ENCODE peak calls at places on chromosomes 16 and 17, in nine cellular contexts. One of them, this sample, is unnamed.

GRCh38 chr17:3845361-3845753 is 689 bp downstream of the NCBP3 start:
- DNase-seq in neuronal stem cell: no peak
- DNase-seq in Right ventricle myocardium superior: no peak
- DNase-seq in transverse colon: peak
- DNase-seq in Caki2: peak
- DNase-seq in Kasumi-1: no peak
- DNase-seq in smooth muscle cell of the brain vasculature: no peak
- DNase-seq in central memory CD4-positive, alpha-beta T cell: no peak
- DNase-seq in stimulated activated CD4-positive, alpha-beta T cell treated with anti-CD3 and anti-CD28 coated beads, Interleukin-1b, Interleukin-23, amount 100 ng/mL, for 24 hours: peak
- DNase-seq in this sample: no peak

GRCh38 chr17:43986225-43986981 is 18.0 kb upstream of the NAGS start:
- DNase-seq in central memory CD4-positive, alpha-beta T cell: no peak
- DNase-seq in neuronal stem cell: no peak
- DNase-seq in stimulated activated CD4-positive, alpha-beta T cell treated with anti-CD3 and anti-CD28 coated beads, Interleukin-1b, Interleukin-23, amount 100 ng/mL, for 24 hours: no peak
- DNase-seq in Caki2: no peak
- DNase-seq in smooth muscle cell of the brain vasculature: no peak
- DNase-seq in Right ventricle myocardium superior: no peak
- DNase-seq in Kasumi-1: no peak
- DNase-seq in transverse colon: no peak
- DNase-seq in this sample: no peak

GRCh38 chr16:10972108-10972955 is 28.0 kb downstream of the CLEC16A start:
- DNase-seq in stimulated activated CD4-positive, alpha-beta T cell treated with anti-CD3 and anti-CD28 coated beads, Interleukin-1b, Interleukin-23, amount 100 ng/mL, for 24 hours: no peak
- DNase-seq in smooth muscle cell of the brain vasculature: no peak
- DNase-seq in central memory CD4-positive, alpha-beta T cell: no peak
- DNase-seq in transverse colon: no peak
- DNase-seq in Caki2: no peak
- DNase-seq in Kasumi-1: no peak
- DNase-seq in Right ventricle myocardium superior: no peak
- DNase-seq in neuronal stem cell: no peak
- DNase-seq in this sample: no peak

GRCh38 chr17:28765038-28765437 is 21.2 kb downstream of the TRAF4 start:
- DNase-seq in neuronal stem cell: no peak
- DNase-seq in central memory CD4-positive, alpha-beta T cell: no peak
- DNase-seq in transverse colon: no peak
- DNase-seq in Kasumi-1: no peak
- DNase-seq in Right ventricle myocardium superior: no peak
- DNase-seq in stimulated activated CD4-positive, alpha-beta T cell treated with anti-CD3 and anti-CD28 coated beads, Interleukin-1b, Interleukin-23, amount 100 ng/mL, for 24 hours: no peak
- DNase-seq in smooth muscle cell of the brain vasculature: no peak
- DNase-seq in Caki2: no peak
- DNase-seq in this sample: no peak

GRCh38 chr16:81880816-81881215 is 101.7 kb downstream of the PLCG2 start:
- DNase-seq in transverse colon: no peak
- DNase-seq in stimulated activated CD4-positive, alpha-beta T cell treated with anti-CD3 and anti-CD28 coated beads, Interleukin-1b, Interleukin-23, amount 100 ng/mL, for 24 hours: no peak
- DNase-seq in smooth muscle cell of the brain vasculature: no peak
- DNase-seq in Caki2: no peak
- DNase-seq in Kasumi-1: no peak
- DNase-seq in neuronal stem cell: no peak
- DNase-seq in central memory CD4-positive, alpha-beta T cell: no peak
- DNase-seq in Right ventricle myocardium superior: no peak
- DNase-seq in this sample: no peak

GRCh38 chr16:67349172-67349571 is 22.6 kb downstream of the LRRC36 start:
- DNase-seq in stimulated activated CD4-positive, alpha-beta T cell treated with anti-CD3 and anti-CD28 coated beads, Interleukin-1b, Interleukin-23, amount 100 ng/mL, for 24 hours: no peak
- DNase-seq in neuronal stem cell: no peak
- DNase-seq in Caki2: peak
- DNase-seq in central memory CD4-positive, alpha-beta T cell: no peak
- DNase-seq in Kasumi-1: peak
- DNase-seq in transverse colon: no peak
- DNase-seq in Right ventricle myocardium superior: no peak
- DNase-seq in smooth muscle cell of the brain vasculature: no peak
- DNase-seq in this sample: no peak

GRCh38 chr16:49478107-49478506 is 104.5 kb downstream of the C16orf78 start:
- DNase-seq in central memory CD4-positive, alpha-beta T cell: no peak
- DNase-seq in stimulated activated CD4-positive, alpha-beta T cell treated with anti-CD3 and anti-CD28 coated beads, Interleukin-1b, Interleukin-23, amount 100 ng/mL, for 24 hours: no peak
- DNase-seq in Right ventricle myocardium superior: no peak
- DNase-seq in Kasumi-1: no peak
- DNase-seq in Caki2: no peak
- DNase-seq in smooth muscle cell of the brain vasculature: no peak
- DNase-seq in transverse colon: no peak
- DNase-seq in neuronal stem cell: no peak
- DNase-seq in this sample: no peak

GRCh38 chr16:2459647-2460390 is at the start of gene TEDC2:
- DNase-seq in Kasumi-1: peak
- DNase-seq in stimulated activated CD4-positive, alpha-beta T cell treated with anti-CD3 and anti-CD28 coated beads, Interleukin-1b, Interleukin-23, amount 100 ng/mL, for 24 hours: peak
- DNase-seq in Caki2: peak
- DNase-seq in smooth muscle cell of the brain vasculature: peak
- DNase-seq in Right ventricle myocardium superior: peak
- DNase-seq in transverse colon: peak
- DNase-seq in neuronal stem cell: peak
- DNase-seq in central memory CD4-positive, alpha-beta T cell: peak
- DNase-seq in this sample: peak

GRCh38 chr17:27540300-27541105 is 84.3 kb downstream of the KSR1 start:
- DNase-seq in transverse colon: peak
- DNase-seq in neuronal stem cell: no peak
- DNase-seq in stimulated activated CD4-positive, alpha-beta T cell treated with anti-CD3 and anti-CD28 coated beads, Interleukin-1b, Interleukin-23, amount 100 ng/mL, for 24 hours: no peak
- DNase-seq in Kasumi-1: no peak
- DNase-seq in Right ventricle myocardium superior: peak
- DNase-seq in central memory CD4-positive, alpha-beta T cell: no peak
- DNase-seq in smooth muscle cell of the brain vasculature: peak
- DNase-seq in Caki2: peak
- DNase-seq in this sample: no peak

GRCh38 chr16:57187508-57187854 is 1.4 kb downstream of the RSPRY1 start:
- DNase-seq in neuronal stem cell: no peak
- DNase-seq in Kasumi-1: peak
- DNase-seq in Right ventricle myocardium superior: no peak
- DNase-seq in central memory CD4-positive, alpha-beta T cell: peak
- DNase-seq in stimulated activated CD4-positive, alpha-beta T cell treated with anti-CD3 and anti-CD28 coated beads, Interleukin-1b, Interleukin-23, amount 100 ng/mL, for 24 hours: no peak
- DNase-seq in transverse colon: no peak
- DNase-seq in smooth muscle cell of the brain vasculature: no peak
- DNase-seq in Caki2: no peak
- DNase-seq in this sample: no peak

GRCh38 chr16:79834720-79835119 is 234.2 kb upstream of the MAF start:
- DNase-seq in transverse colon: no peak
- DNase-seq in central memory CD4-positive, alpha-beta T cell: no peak
- DNase-seq in Right ventricle myocardium superior: no peak
- DNase-seq in neuronal stem cell: no peak
- DNase-seq in Kasumi-1: no peak
- DNase-seq in stimulated activated CD4-positive, alpha-beta T cell treated with anti-CD3 and anti-CD28 coated beads, Interleukin-1b, Interleukin-23, amount 100 ng/mL, for 24 hours: no peak
- DNase-seq in Caki2: no peak
- DNase-seq in smooth muscle cell of the brain vasculature: no peak
- DNase-seq in this sample: no peak

This sample was measured in NCI-H2081 treated with DMSO at 0.1 percent for 48 hours.